ENCODE peak calls at places on chromosomes 1 and 21, in seven cellular contexts. A is tibial artery, M is heart right ventricle, S is psoas muscle, N is endodermal cell, V is tibial nerve, R is breast epithelium. E is an unnamed sample.

GRCh38 chr1:247331172-247331525 is 518 bp downstream of the ZNF496 start:
- DNase-seq in A (peak; percentile 87), M (peak; percentile 78), S (peak; percentile 81), N (peak; percentile 89), V (peak; percentile 41), R (peak; percentile 63), E (peak; percentile 76)

GRCh38 chr1:33301273-33301984 is 19.5 kb downstream of the A3GALT2 start:
- DNase-seq in A (peak; percentile 62), M (no peak), S (no peak), N (no peak), V (no peak), R (no peak), E (no peak)

GRCh38 chr1:227793948-227794812 is 21.3 kb upstream of the PRSS38 start:
- DNase-seq in A (no peak), M (peak; percentile 55), S (peak; percentile 67), N (peak; percentile 88), V (peak; percentile 50), R (peak; percentile 71), E (no peak)

GRCh38 chr1:76832521-76832920 is 34.8 kb upstream of the ST6GALNAC5 start:
- DNase-seq in A (no peak), M (no peak), S (no peak), N (no peak), V (no peak), R (no peak), E (no peak)

GRCh38 chr21:46154955-46155513 is 345 bp downstream of the FTCD start:
- DNase-seq in A (peak; percentile 59), M (no peak), S (peak; percentile 35), N (peak; percentile 50), V (peak; percentile 8), R (no peak), E (no peak)

GRCh38 chr1:25731148-25731547 is 68.8 kb upstream of the SELENON start:
- DNase-seq in A (no peak), M (no peak), S (no peak), N (no peak), V (no peak), R (no peak), E (no peak)

GRCh38 chr1:110068646-110069301 is 1.7 kb downstream of the ALX3 start:
- DNase-seq in A (no peak), M (no peak), S (peak; percentile 41), N (peak; percentile 75), V (no peak), R (no peak), E (no peak)

GRCh38 chr1:54532033-54532432 is 16.0 kb upstream of the ACOT11 start:
- DNase-seq in A (no peak), M (no peak), S (no peak), N (no peak), V (no peak), R (no peak), E (no peak)

GRCh38 chr1:43786975-43787374 is 79.6 kb downstream of the ST3GAL3 start:
- DNase-seq in A (no peak), M (no peak), S (peak; percentile 62), N (no peak), V (no peak), R (no peak), E (no peak)

DNA sequence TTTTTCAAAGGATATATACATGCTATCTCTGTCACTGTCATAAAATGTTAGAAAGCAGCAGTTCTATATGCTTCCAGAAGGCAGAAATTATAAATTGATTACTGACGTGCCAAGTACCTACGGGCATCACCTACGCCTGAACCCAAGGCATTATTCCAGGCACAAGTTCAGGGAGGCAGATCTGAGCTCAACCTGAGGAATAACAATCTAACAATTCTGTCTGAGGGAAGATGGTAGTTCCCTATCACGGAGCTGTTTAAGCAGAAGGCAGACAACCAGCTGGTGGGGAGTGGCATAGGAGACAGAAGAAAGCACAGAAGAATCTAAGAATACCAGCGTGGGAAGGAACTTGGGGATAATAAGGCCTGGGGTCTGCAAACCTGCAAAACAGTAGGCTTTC is 40.4 kb downstream of the SLC9A1 start:
- DNase-seq in A (no peak), M (no peak), S (no peak), N (no peak), V (no peak), R (no peak), E (no peak)
- H3K27ac ChIP-seq in A (no peak overlapping the region), M (no peak overlapping the region), S (no peak overlapping the region), N (no peak overlapping the region), V (no peak overlapping the region), R (no peak overlapping the region), E (no peak overlapping the region)

DNA sequence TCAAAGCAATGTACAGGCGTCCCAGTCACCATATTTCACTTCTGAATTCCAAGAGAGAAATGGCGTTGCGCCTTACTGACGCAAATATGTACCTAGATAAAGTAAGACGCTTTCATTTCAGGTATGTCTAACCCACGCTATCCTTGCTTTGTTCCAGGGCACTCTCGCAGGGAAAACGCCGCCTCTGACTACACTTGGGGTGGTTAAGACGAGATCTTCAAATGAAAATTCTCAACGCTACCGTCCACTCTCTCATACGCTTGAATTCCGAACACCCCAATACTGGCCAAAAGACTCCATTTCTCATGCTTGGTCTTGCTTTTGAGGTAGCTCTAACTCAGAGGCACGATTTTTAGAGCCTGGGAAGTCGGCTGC is 736 bp upstream of the ZMPSTE24 start:
- DNase-seq in A (no peak), M (no peak), S (no peak), N (no peak), V (no peak), R (no peak), E (no peak)
- H3K4me3 ChIP-seq in A (peak overlapping the region; percentile 92), M (peak overlapping the region; percentile 88), S (peak overlapping the region; percentile 90), N (peak overlapping the region; percentile 94), V (peak overlapping the region; percentile 51), R (peak overlapping the region; percentile 83), E (peak overlapping the region; percentile 76)

GRCh38 chr21:15311510-15311909 is 246.7 kb upstream of the NRIP1 start:
- DNase-seq in A (no peak), M (no peak), S (no peak), N (no peak), V (no peak), R (no peak), E (no peak)

GRCh38 chr21:15309721-15310120 is 244.9 kb upstream of the NRIP1 start:
- DNase-seq in A (peak; percentile 67), M (peak; percentile 50), S (peak; percentile 76), N (no peak), V (peak; percentile 41), R (peak; percentile 30), E (no peak)

DNA sequence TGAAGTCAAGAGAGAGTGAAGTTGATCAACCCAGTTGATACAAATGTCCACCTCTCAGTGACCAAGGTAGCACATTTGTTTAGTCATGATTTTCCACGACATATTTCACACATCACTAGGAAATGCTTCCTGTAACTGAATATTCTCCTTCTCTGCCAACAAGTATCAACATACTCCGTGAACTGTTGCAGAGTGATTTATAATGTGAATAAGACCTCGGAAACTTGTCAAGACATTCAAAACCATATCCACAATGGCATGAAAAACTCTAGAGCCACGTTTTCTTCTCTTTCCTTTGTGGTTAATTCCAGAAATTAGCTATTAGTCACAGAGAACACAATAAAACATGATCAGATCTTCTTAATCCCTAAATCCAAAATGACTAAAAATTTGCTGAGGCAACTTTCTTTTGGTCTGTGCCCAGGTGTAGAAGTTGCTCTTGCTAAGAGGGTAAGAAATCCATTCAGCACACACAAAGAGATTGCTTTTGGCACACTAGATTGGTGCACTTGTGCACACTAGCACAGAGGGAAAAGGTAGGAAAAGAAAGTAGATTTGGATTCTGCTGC is 244.3 kb upstream of the NRIP1 start:
- DNase-seq in A (no peak), M (no peak), S (no peak), N (no peak), V (no peak), R (no peak), E (no peak)
- H3K4me1 ChIP-seq in A (no peaks in the 10 kb centered on the region), M (no peaks in the 10 kb centered on the region), S (peaks cover 11% of the 10 kb centered on the region), N (no peaks in the 10 kb centered on the region), V (peaks cover 4% of the 10 kb centered on the region), R (no peaks in the 10 kb centered on the region), E (no peaks in the 10 kb centered on the region)

GRCh38 chr1:230368871-230369270 is 57.3 kb downstream of the PGBD5 start:
- DNase-seq in A (no peak), M (no peak), S (no peak), N (no peak), V (no peak), R (no peak), E (no peak)
- H3K27ac ChIP-seq in A (no peak overlapping the region), M (no peak overlapping the region), S (no peak overlapping the region), N (no peak overlapping the region), V (no peak overlapping the region), R (no peak overlapping the region), E (no peak overlapping the region)

GRCh38 chr1:59565611-59566410 is 248.9 kb upstream of the HOOK1 start:
- DNase-seq in A (no peak), M (no peak), S (no peak), N (no peak), V (no peak), R (no peak), E (no peak)
- H3K4me3 ChIP-seq in A (no peak overlapping the region), M (no peak overlapping the region), S (no peak overlapping the region), N (no peak overlapping the region), V (no peak overlapping the region), R (no peak overlapping the region), E (no peak overlapping the region)

DNA sequence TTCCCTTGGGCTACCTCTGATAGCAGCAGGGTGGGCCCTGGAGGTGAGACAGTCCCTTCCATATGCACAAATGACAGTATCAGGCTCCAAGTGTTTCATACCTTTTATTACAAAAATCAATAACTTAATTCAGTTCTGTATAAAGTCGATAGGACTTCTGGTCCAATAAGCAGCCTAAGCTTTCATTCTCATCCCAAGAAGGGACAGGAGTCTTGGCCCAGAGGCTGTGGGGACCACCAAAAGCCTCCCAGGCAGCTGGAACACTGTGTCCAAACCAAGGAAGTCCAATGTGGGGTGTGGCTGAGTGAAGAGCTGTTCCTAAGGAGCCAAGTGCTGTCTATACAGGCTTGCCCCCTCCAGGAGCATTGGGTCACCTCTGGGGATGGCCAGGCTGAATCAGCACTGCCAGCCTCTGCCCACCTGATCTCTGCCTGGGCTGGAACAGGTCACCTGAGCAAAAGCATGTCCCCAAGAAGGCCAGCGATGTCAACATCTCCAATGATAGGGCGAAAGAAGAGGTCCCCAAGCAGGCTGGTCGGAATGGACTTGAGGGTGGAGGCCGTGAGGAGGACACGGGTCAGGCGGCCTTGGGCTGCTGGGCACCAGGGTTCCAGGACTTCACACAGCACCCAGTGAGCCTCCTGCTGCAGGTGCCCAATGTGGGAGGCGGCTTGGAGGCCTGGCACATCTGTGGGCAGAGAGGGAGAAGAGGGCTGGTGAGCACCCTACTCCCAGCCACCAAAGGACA is 2.2 kb downstream of the NR0B2 start:
- DNase-seq in A (no peak), M (no peak), S (no peak), N (no peak), V (no peak), R (no peak), E (no peak)
- H3K4me1 ChIP-seq in A (no peaks in the 10 kb centered on the region), M (peaks cover 3% of the 10 kb centered on the region), S (peaks cover 10% of the 10 kb centered on the region), N (peaks cover 18% of the 10 kb centered on the region), V (no peaks in the 10 kb centered on the region), R (no peaks in the 10 kb centered on the region), E (no peaks in the 10 kb centered on the region)

GRCh38 chr1:46691997-46692790 is 20.5 kb downstream of the TEX38 start:
- DNase-seq in A (no peak), M (peak; percentile 33), S (no peak), N (no peak), V (no peak), R (no peak), E (no peak)
- H3K27ac ChIP-seq in A (no peak overlapping the region), M (no peak overlapping the region), S (no peak overlapping the region), N (no peak overlapping the region), V (no peak overlapping the region), R (no peak overlapping the region), E (no peak overlapping the region)

E was measured in CD8-positive, alpha-beta memory T cell.